ENCODE peak calls at places on chromosomes 13 and 19, in four cellular contexts. C is effector memory CD4-positive, alpha-beta T cell; P is right cardiac atrium; J is astrocyte. B is an unnamed sample. For H3K9me3, the result is how much of the 10 kb centered on the place peaks cover.

GRCh38 chr19:33453207-33453736 is 68.3 kb downstream of the PEPD start:
- DNase-seq in C (no peak), P (no peak), J (no peak), B (no peak)

GRCh38 chr13:58876473-58876872 is 1244.9 kb downstream of the PCDH17 start:
- DNase-seq in C (no peak), P (no peak), J (no peak), B (no peak)

GRCh38 chr13:92390217-92390616 is 836.4 kb upstream of the GPC6 start:
- DNase-seq in C (no peak), P (no peak), J (peak), B (no peak)

GRCh38 chr19:40663712-40664692 is 26.4 kb downstream of the NUMBL start:
- DNase-seq in C (no peak), P (no peak), J (peak), B (peak)

GRCh38 chr19:5672708-5673459 is 7.4 kb downstream of the MICOS13 start:
- DNase-seq in C (no peak), P (peak), J (no peak), B (no peak)

GRCh38 chr13:92255533-92255932 is 857.1 kb downstream of the GPC5 start:
- DNase-seq in C (no peak), P (no peak), J (no peak), B (no peak)

GRCh38 chr19:13597625-13598024 is 91.3 kb upstream of the CACNA1A start:
- DNase-seq in C (peak), P (no peak), J (peak), B (peak)

GRCh38 chr13:57045816-57046691 is 94.7 kb upstream of the PRR20A start:
- DNase-seq in C (no peak), P (no peak), J (no peak), B (no peak)

GRCh38 chr19:45784096-45784495 is 1.8 kb upstream of the DMPK start:
- DNase-seq in C (no peak), P (no peak), J (no peak), B (no peak)

GRCh38 chr19:35675589-35676140 is 9.3 kb downstream of the UPK1A start:
- DNase-seq in C (no peak), P (no peak), J (no peak), B (no peak)

GRCh38 chr19:590396-590745 is 690 bp downstream of the HCN2 start:
- DNase-seq in C (no peak), P (peak), J (no peak), B (peak)

GRCh38 chr13:27170521-27171243 is 929 bp downstream of the USP12 start:
- DNase-seq in C (peak), P (peak), J (no peak), B (peak)
- H3K27ac ChIP-seq in C (peak), P (peak), J (peak), B (peak)

GRCh38 chr19:22118132-22118531 is 65.8 kb downstream of the ZNF257 start:
- DNase-seq in C (no peak), P (no peak), J (no peak), B (no peak)

GRCh38 chr19:22116760-22117159 is 64.5 kb downstream of the ZNF257 start:
- DNase-seq in C (no peak), P (no peak), J (no peak), B (no peak)
- H3K9me3 ChIP-seq in C (under half), P (under half), J (under half), B (under half)

GRCh38 chr13:110170020-110170790 is 136.8 kb downstream of the COL4A1 start:
- DNase-seq in C (no peak), P (no peak), J (no peak), B (no peak)
- H3K27ac ChIP-seq in C (no peak), P (no peak), J (no peak), B (no peak)

GRCh38 chr13:40875583-40875982 is 86.2 kb downstream of the SLC25A15 start:
- DNase-seq in C (no peak), P (no peak), J (no peak), B (no peak)
- H3K9me3 ChIP-seq in C (under half), P (under half), J (under half), B (half or more)